ENCODE peak calls at places on chromosomes 13 and 19, in four cellular contexts. J is nephron progenitor cell, E is T-cell, V is NB4. X is an unnamed sample.

GRCh38 chr19:41330476-41330875 is 20.5 kb downstream of the CCDC97 start:
- DNase-seq in J (no peak), E (no peak), V (no peak), X (no peak)

GRCh38 chr13:24664726-24665409 is 15.3 kb upstream of the ATP12A start:
- DNase-seq in J (no peak), E (no peak), V (no peak), X (no peak)

GRCh38 chr19:41426952-41427646 is at the start of gene B3GNT8:
- DNase-seq in J (peak; percentile 86), E (no peak), V (peak; percentile 87), X (peak; percentile 25)

GRCh38 chr13:99589575-99589974 is 88.3 kb downstream of the TM9SF2 start:
- DNase-seq in J (no peak), E (no peak), V (no peak), X (no peak)

GRCh38 chr13:98123176-98123575 is 19.7 kb upstream of the FARP1 start:
- DNase-seq in J (no peak), E (no peak), V (no peak), X (no peak)

GRCh38 chr19:5309438-5310204 is 31.0 kb downstream of the PTPRS start:
- DNase-seq in J (no peak), E (no peak), V (no peak), X (no peak)

GRCh38 chr19:42683917-42684513 is 56.3 kb downstream of the PSG3 start:
- DNase-seq in J (peak; percentile 21), E (no peak), V (peak; percentile 10), X (no peak)

GRCh38 chr19:55586976-55587668 is 6.5 kb upstream of the ZNF579 start:
- DNase-seq in J (peak; percentile 98), E (peak; percentile 93), V (peak; percentile 86), X (peak; percentile 93)

GRCh38 chr13:51922771-51923480 is 61.2 kb downstream of the CCDC70 start:
- DNase-seq in J (no peak), E (no peak), V (no peak), X (no peak)

GRCh38 chr19:21839966-21840365 is 4.0 kb upstream of the ZNF43 start:
- DNase-seq in J (no peak), E (no peak), V (peak; percentile 15), X (no peak)

GRCh38 chr13:24618219-24618955 is 61.8 kb upstream of the ATP12A start:
- DNase-seq in J (no peak), E (peak; percentile 56), V (peak; percentile 86), X (peak; percentile 44)

GRCh38 chr13:97798171-97798821 is 155.2 kb upstream of the IPO5 start:
- DNase-seq in J (no peak), E (no peak), V (no peak), X (no peak)

GRCh38 chr13:36275190-36276002 is 22.2 kb downstream of the CCDC169 start:
- DNase-seq in J (peak; percentile 8), E (no peak), V (peak; percentile 66), X (peak; percentile 6)

GRCh38 chr13:37414667-37415066 is 183.9 kb downstream of the POSTN start:
- DNase-seq in J (no peak), E (no peak), V (no peak), X (no peak)

GRCh38 chr13:61728468-61728867 is 312.8 kb upstream of the PCDH20 start:
- DNase-seq in J (no peak), E (no peak), V (no peak), X (no peak)

GRCh38 chr19:38229585-38230073 is 5.6 kb upstream of the DPF1 start:
- DNase-seq in J (peak; percentile 83), E (peak; percentile 49), V (peak; percentile 74), X (peak; percentile 58)

GRCh38 chr13:91813255-91813654 is 414.8 kb downstream of the GPC5 start:
- DNase-seq in J (no peak), E (no peak), V (no peak), X (no peak)

GRCh38 chr13:31209172-31209818 is 9.5 kb downstream of the B3GLCT start:
- DNase-seq in J (peak; percentile 27), E (peak; percentile 8), V (no peak), X (no peak)

GRCh38 chr13:59342396-59342795 is 821.3 kb downstream of the DIAPH3 start:
- DNase-seq in J (no peak), E (no peak), V (no peak), X (no peak)

GRCh38 chr19:6412111-6412999 is 12.3 kb downstream of the KHSRP start:
- DNase-seq in J (peak; percentile 51), E (peak; percentile 50), V (peak; percentile 40), X (peak; percentile 56)

GRCh38 chr19:13864223-13864512 is 12.8 kb upstream of the NANOS3 start:
- DNase-seq in J (no peak), E (no peak), V (no peak), X (no peak)

GRCh38 chr13:26477681-26478080 is 79.8 kb upstream of the WASF3 start:
- DNase-seq in J (no peak), E (no peak), V (no peak), X (no peak)

GRCh38 chr19:19155495-19156219 is 14.4 kb downstream of the MEF2B start:
- DNase-seq in J (no peak), E (no peak), V (no peak), X (no peak)

GRCh38 chr13:95509521-95510315 is 42.8 kb upstream of the CLDN10 start:
- DNase-seq in J (no peak), E (no peak), V (peak; percentile 84), X (no peak)

GRCh38 chr13:32911506-32911905 is 104.7 kb upstream of the KL start:
- DNase-seq in J (peak; percentile 12), E (no peak), V (peak; percentile 66), X (peak; percentile 4)

GRCh38 chr19:14764401-14764800 is 14.0 kb downstream of the ADGRE2 start:
- DNase-seq in J (no peak), E (no peak), V (no peak), X (no peak)

GRCh38 chr19:23787106-23787505 is 28.4 kb upstream of the ZNF681 start:
- DNase-seq in J (no peak), E (no peak), V (peak; percentile 86), X (no peak)

GRCh38 chr19:15101479-15102082 is 5.6 kb upstream of the SYDE1 start:
- DNase-seq in J (peak; percentile 49), E (peak; percentile 36), V (peak; percentile 66), X (peak; percentile 42)

GRCh38 chr13:41465215-41465907 is 8.0 kb downstream of the RGCC start:
- DNase-seq in J (no peak), E (peak; percentile 84), V (peak; percentile 93), X (peak; percentile 72)

GRCh38 chr13:42708391-42708790 is 73.0 kb upstream of the FAM216B start:
- DNase-seq in J (no peak), E (no peak), V (no peak), X (no peak)